ENCODE peak calls at places on chromosome 21, in seven cellular contexts. One of them, this sample, is unnamed.

GRCh38 chr21:45471229-45472052 is 66.5 kb downstream of the COL18A1 start:
- DNase-seq in HEK293T: no peak
- DNase-seq in WTC11: no peak
- DNase-seq in HepG2: peak
- DNase-seq in K562: no peak
- DNase-seq in H1: no peak
- DNase-seq in GM12878: no peak
- DNase-seq in this sample: no peak

GRCh38 chr21:41316641-41317392 is at the start of gene FAM3B:
- DNase-seq in HEK293T: no peak
- DNase-seq in WTC11: peak
- DNase-seq in HepG2: no peak
- DNase-seq in K562: no peak
- DNase-seq in H1: peak
- DNase-seq in GM12878: no peak
- DNase-seq in this sample: no peak

GRCh38 chr21:28639742-28640141 is 352.9 kb downstream of the LTN1 start:
- DNase-seq in HEK293T: no peak
- DNase-seq in WTC11: no peak
- DNase-seq in HepG2: no peak
- DNase-seq in K562: no peak
- DNase-seq in H1: no peak
- DNase-seq in GM12878: no peak
- DNase-seq in this sample: no peak

GRCh38 chr21:14991957-14992356 is 72.8 kb downstream of the NRIP1 start:
- DNase-seq in HEK293T: no peak
- DNase-seq in WTC11: no peak
- DNase-seq in HepG2: no peak
- DNase-seq in K562: peak
- DNase-seq in H1: no peak
- DNase-seq in GM12878: no peak
- DNase-seq in this sample: no peak

GRCh38 chr21:44828362-44829056 is 10.6 kb upstream of the SUMO3 start:
- DNase-seq in HEK293T: no peak
- DNase-seq in WTC11: no peak
- DNase-seq in HepG2: no peak
- DNase-seq in K562: no peak
- DNase-seq in H1: no peak
- DNase-seq in GM12878: no peak
- DNase-seq in this sample: no peak

GRCh38 chr21:25999935-26000582 is 170.5 kb downstream of the APP start:
- DNase-seq in HEK293T: no peak
- DNase-seq in WTC11: no peak
- DNase-seq in HepG2: no peak
- DNase-seq in K562: no peak
- DNase-seq in H1: no peak
- DNase-seq in GM12878: no peak
- DNase-seq in this sample: no peak

GRCh38 chr21:25573409-25574206 is 33.7 kb downstream of the MRPL39 start:
- DNase-seq in HEK293T: peak
- DNase-seq in WTC11: no peak
- DNase-seq in HepG2: peak
- DNase-seq in K562: peak
- DNase-seq in H1: no peak
- DNase-seq in GM12878: peak
- DNase-seq in this sample: peak

GRCh38 chr21:41561701-41562100 is 53.7 kb upstream of the TMPRSS2 start:
- DNase-seq in HEK293T: no peak
- DNase-seq in WTC11: no peak
- DNase-seq in HepG2: no peak
- DNase-seq in K562: no peak
- DNase-seq in H1: no peak
- DNase-seq in GM12878: no peak
- DNase-seq in this sample: no peak

GRCh38 chr21:45051580-45052434 is 22.6 kb upstream of the ADARB1 start:
- DNase-seq in HEK293T: no peak
- DNase-seq in WTC11: no peak
- DNase-seq in HepG2: no peak
- DNase-seq in K562: no peak
- DNase-seq in H1: peak
- DNase-seq in GM12878: no peak
- DNase-seq in this sample: no peak

GRCh38 chr21:45540601-45540970 is 1.7 kb downstream of the SLC19A1 start:
- DNase-seq in HEK293T: no peak
- DNase-seq in WTC11: peak
- DNase-seq in HepG2: no peak
- DNase-seq in K562: no peak
- DNase-seq in H1: peak
- DNase-seq in GM12878: no peak
- DNase-seq in this sample: no peak

GRCh38 chr21:37592496-37592895 is 225.9 kb downstream of the DYRK1A start:
- DNase-seq in HEK293T: no peak
- DNase-seq in WTC11: no peak
- DNase-seq in HepG2: no peak
- DNase-seq in K562: no peak
- DNase-seq in H1: peak
- DNase-seq in GM12878: no peak
- DNase-seq in this sample: no peak

GRCh38 chr21:38769253-38769780 is 36.4 kb upstream of the ETS2 start:
- DNase-seq in HEK293T: no peak
- DNase-seq in WTC11: no peak
- DNase-seq in HepG2: no peak
- DNase-seq in K562: no peak
- DNase-seq in H1: no peak
- DNase-seq in GM12878: no peak
- DNase-seq in this sample: no peak

GRCh38 chr21:25639167-25639921 is at the start of gene JAM2:
- DNase-seq in HEK293T: peak
- DNase-seq in WTC11: peak
- DNase-seq in HepG2: no peak
- DNase-seq in K562: peak
- DNase-seq in H1: peak
- DNase-seq in GM12878: no peak
- DNase-seq in this sample: no peak

GRCh38 chr21:36422279-36423098 is 37.3 kb downstream of the CHAF1B start:
- DNase-seq in HEK293T: peak
- DNase-seq in WTC11: peak
- DNase-seq in HepG2: peak
- DNase-seq in K562: peak
- DNase-seq in H1: peak
- DNase-seq in GM12878: no peak
- DNase-seq in this sample: peak
- TF ChIP-seq SP1 in HEK293T: no peak
- TF ChIP-seq SP1 in WTC11: no peak
- TF ChIP-seq SP1 in HepG2: no peak
- TF ChIP-seq SP1 in K562: no peak
- TF ChIP-seq SP1 in H1: no peak
- TF ChIP-seq SP1 in GM12878: no peak
- TF ChIP-seq SP1 in this sample: no peak

GRCh38 chr21:35070436-35070835 is 21.3 kb upstream of the RUNX1 start:
- DNase-seq in HEK293T: no peak
- DNase-seq in WTC11: no peak
- DNase-seq in HepG2: no peak
- DNase-seq in K562: no peak
- DNase-seq in H1: no peak
- DNase-seq in GM12878: no peak
- DNase-seq in this sample: no peak

GRCh38 chr21:35062016-35062415 is 12.9 kb upstream of the RUNX1 start:
- DNase-seq in HEK293T: no peak
- DNase-seq in WTC11: no peak
- DNase-seq in HepG2: no peak
- DNase-seq in K562: no peak
- DNase-seq in H1: no peak
- DNase-seq in GM12878: no peak
- DNase-seq in this sample: no peak

GRCh38 chr21:35071347-35071746 is 22.2 kb upstream of the RUNX1 start:
- DNase-seq in HEK293T: no peak
- DNase-seq in WTC11: no peak
- DNase-seq in HepG2: no peak
- DNase-seq in K562: no peak
- DNase-seq in H1: no peak
- DNase-seq in GM12878: no peak
- DNase-seq in this sample: no peak

GRCh38 chr21:35063428-35064172 is 14.5 kb upstream of the RUNX1 start:
- DNase-seq in HEK293T: no peak
- DNase-seq in WTC11: no peak
- DNase-seq in HepG2: no peak
- DNase-seq in K562: no peak
- DNase-seq in H1: no peak
- DNase-seq in GM12878: no peak
- DNase-seq in this sample: no peak

DNA sequence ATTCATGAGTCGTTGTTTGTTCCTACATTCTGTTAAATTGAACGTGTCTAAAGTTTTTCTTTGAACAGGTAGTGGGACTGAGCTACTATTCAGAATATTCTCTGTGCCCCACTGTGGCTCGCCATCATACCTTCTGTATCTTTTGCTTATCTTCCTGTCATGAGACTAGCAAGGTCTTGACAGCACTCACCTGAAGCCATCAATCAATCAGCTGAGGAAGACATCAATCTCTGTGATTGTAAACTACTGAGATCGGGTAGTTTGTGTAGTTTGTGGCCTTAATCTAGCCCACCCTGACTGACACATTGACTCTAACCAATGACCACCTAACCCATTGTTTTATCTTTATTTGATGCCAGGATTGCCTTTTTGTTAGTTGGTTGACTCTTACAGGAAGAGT is 17.7 kb upstream of the RUNX1 start:
- DNase-seq in HEK293T: no peak
- DNase-seq in WTC11: no peak
- DNase-seq in HepG2: no peak
- DNase-seq in K562: no peak
- DNase-seq in H1: no peak
- DNase-seq in GM12878: no peak
- DNase-seq in this sample: no peak
- TF ChIP-seq SP1 in HEK293T: no peak
- TF ChIP-seq SP1 in WTC11: no peak
- TF ChIP-seq SP1 in HepG2: no peak
- TF ChIP-seq SP1 in K562: no peak
- TF ChIP-seq SP1 in H1: no peak
- TF ChIP-seq SP1 in GM12878: no peak
- TF ChIP-seq SP1 in this sample: no peak

DNA sequence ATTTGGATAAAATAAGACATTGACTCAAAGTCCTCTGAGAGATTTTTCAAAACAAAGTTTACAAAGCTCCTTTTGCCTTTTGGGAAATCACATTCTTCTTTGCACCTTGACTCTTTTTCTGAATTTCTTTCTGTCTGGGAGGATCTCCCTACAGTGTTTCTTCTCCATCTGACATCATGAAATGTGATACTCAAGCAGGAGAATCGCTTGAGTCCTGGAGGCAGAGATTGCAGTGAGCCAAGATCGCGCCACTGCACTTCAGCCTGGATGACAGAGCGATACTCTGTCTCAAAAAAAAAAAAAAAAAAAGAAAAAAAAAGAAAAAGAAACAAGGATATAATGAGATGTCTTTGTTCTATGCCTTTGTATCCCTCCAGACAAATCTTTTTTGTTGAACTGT is 13.3 kb upstream of the GRIK1 start:
- DNase-seq in HEK293T: no peak
- DNase-seq in WTC11: no peak
- DNase-seq in HepG2: no peak
- DNase-seq in K562: no peak
- DNase-seq in H1: no peak
- DNase-seq in GM12878: no peak
- DNase-seq in this sample: no peak
- TF ChIP-seq SP1 in HEK293T: no peak
- TF ChIP-seq SP1 in WTC11: no peak
- TF ChIP-seq SP1 in HepG2: no peak
- TF ChIP-seq SP1 in K562: no peak
- TF ChIP-seq SP1 in H1: no peak
- TF ChIP-seq SP1 in GM12878: no peak
- TF ChIP-seq SP1 in this sample: no peak

DNA sequence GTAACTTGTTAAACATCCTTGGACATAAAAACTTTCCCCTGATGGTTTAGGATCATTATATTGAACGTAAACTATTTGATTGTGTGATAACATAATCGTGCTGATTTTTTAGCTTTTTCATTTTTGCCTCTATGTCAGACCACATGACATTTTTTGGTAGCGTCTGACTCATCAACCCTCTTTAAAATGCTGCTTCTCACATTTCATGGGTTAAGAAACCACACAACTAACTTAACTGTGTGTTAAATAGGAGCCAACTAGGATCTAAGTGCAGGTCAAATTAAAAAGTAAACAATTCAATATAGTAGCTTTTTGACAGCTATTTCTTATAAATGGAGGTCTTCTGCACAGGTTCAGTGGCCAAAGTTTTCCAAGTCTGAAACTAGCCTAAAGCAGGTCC is 9.8 kb downstream of the BTG3 start:
- DNase-seq in HEK293T: no peak
- DNase-seq in WTC11: no peak
- DNase-seq in HepG2: no peak
- DNase-seq in K562: no peak
- DNase-seq in H1: no peak
- DNase-seq in GM12878: no peak
- DNase-seq in this sample: no peak
- TF ChIP-seq SP1 in HEK293T: no peak
- TF ChIP-seq SP1 in WTC11: no peak
- TF ChIP-seq SP1 in HepG2: no peak
- TF ChIP-seq SP1 in K562: no peak
- TF ChIP-seq SP1 in H1: no peak
- TF ChIP-seq SP1 in GM12878: no peak
- TF ChIP-seq SP1 in this sample: no peak